ENCODE peak calls at places on chromosomes 2 and 18, in five cellular contexts. E, N, L, O and T are unnamed samples.

GRCh38 chr2:223735035-223735640 is 102.2 kb downstream of the AP1S3 start:
- DNase-seq in O (peak; percentile 27), E (no peak), L (no peak), N (no peak), T (no peak)

GRCh38 chr18:68172842-68173549 is 541.9 kb downstream of the TMX3 start:
- DNase-seq in N (peak; percentile 27), E (no peak), O (peak; percentile 49), L (no peak), T (peak; percentile 54)

GRCh38 chr18:40877096-40877495 is 1077.9 kb upstream of the PIK3C3 start:
- DNase-seq in N (no peak), L (no peak), E (no peak), O (no peak), T (no peak)

GRCh38 chr2:64652231-64653173 is 1.2 kb downstream of the SERTAD2 start:
- DNase-seq in N (peak; percentile 67), E (peak; percentile 72), O (no peak), L (no peak), T (peak; percentile 45)

GRCh38 chr18:23704806-23705205 is 15.6 kb downstream of the LAMA3 start:
- DNase-seq in N (no peak), L (no peak), E (no peak), O (no peak), T (no peak)

GRCh38 chr2:122830157-122830556 is 1074.7 kb downstream of the TSN start:
- DNase-seq in E (no peak), N (no peak), L (no peak), O (no peak), T (no peak)

GRCh38 chr2:1745171-1746023 is 1.1 kb upstream of the PXDN start:
- DNase-seq in O (peak; percentile 48), L (no peak), E (no peak), N (no peak), T (peak; percentile 10)

GRCh38 chr2:200778038-200778437 is 33.7 kb upstream of the BZW1 start:
- DNase-seq in L (no peak), N (no peak), E (no peak), O (no peak), T (no peak)

GRCh38 chr2:84741182-84741822 is 139.6 kb downstream of the TRABD2A start:
- DNase-seq in O (peak; percentile 66), N (peak; percentile 25), L (no peak), E (peak; percentile 24), T (peak; percentile 65)

GRCh38 chr2:46351388-46352141 is 54.4 kb downstream of the EPAS1 start:
- DNase-seq in O (no peak), N (no peak), L (no peak), E (no peak), T (peak; percentile 26)

GRCh38 chr2:223459328-223459939 is 142.7 kb downstream of the SCG2 start:
- DNase-seq in O (no peak), N (no peak), L (no peak), E (peak; percentile 6), T (no peak)

GRCh38 chr2:15363142-15363541 is 198.0 kb downstream of the NBAS start:
- DNase-seq in L (no peak), N (peak; percentile 17), E (no peak), O (no peak), T (no peak)

GRCh38 chr2:114027437-114027836 is 137.5 kb downstream of the ACTR3 start:
- DNase-seq in N (no peak), L (no peak), O (no peak), E (no peak), T (no peak)

GRCh38 chr2:183059561-183059960 is 19.0 kb upstream of the DUSP19 start:
- DNase-seq in E (peak; percentile 58), N (no peak), L (no peak), O (no peak), T (no peak)

GRCh38 chr2:3282056-3282998 is 95.3 kb downstream of the EIPR1 start:
- DNase-seq in L (no peak), O (no peak), N (no peak), E (no peak), T (no peak)

GRCh38 chr2:24827321-24828261 is 34.4 kb downstream of the CENPO start:
- DNase-seq in L (peak; percentile 24), N (peak; percentile 84), O (peak; percentile 81), E (peak; percentile 88), T (peak; percentile 89)

GRCh38 chr18:42178381-42179080 is 223.5 kb downstream of the PIK3C3 start:
- DNase-seq in L (no peak), O (no peak), N (no peak), E (no peak), T (no peak)

GRCh38 chr2:9276901-9277455 is 70.4 kb downstream of the ASAP2 start:
- DNase-seq in O (no peak), E (no peak), L (no peak), N (no peak), T (no peak)

GRCh38 chr2:40625849-40626248 is 174.0 kb upstream of the SLC8A1 start:
- DNase-seq in O (no peak), E (no peak), N (no peak), L (no peak), T (no peak)

GRCh38 chr2:64015386-64015785 is 3.8 kb downstream of the VPS54 start:
- DNase-seq in L (no peak), N (no peak), O (no peak), E (no peak), T (no peak)

GRCh38 chr2:183229386-183229785 is 105.1 kb downstream of the NUP35 start:
- DNase-seq in E (no peak), L (no peak), O (no peak), N (no peak), T (no peak)

GRCh38 chr18:22447770-22448169 is 30.1 kb upstream of the CTAGE1 start:
- DNase-seq in N (no peak), L (no peak), O (no peak), E (no peak), T (no peak)

GRCh38 chr2:203688798-203689197 is 17.6 kb upstream of the CD28 start:
- DNase-seq in L (peak; percentile 68), E (no peak), O (no peak), N (no peak), T (no peak)

GRCh38 chr18:61992285-61992684 is 99.5 kb upstream of the RNF152 start:
- DNase-seq in O (no peak), L (no peak), N (peak; percentile 13), E (no peak), T (no peak)

GRCh38 chr2:86417961-86418360 is 23.2 kb upstream of the KDM3A start:
- DNase-seq in L (no peak), N (no peak), O (no peak), E (no peak), T (no peak)

GRCh38 chr2:25981596-25982272 is 563 bp downstream of the KIF3C start:
- DNase-seq in N (no peak), L (no peak), E (peak; percentile 58), O (peak; percentile 54), T (peak; percentile 54)
- TF ChIP-seq MAX in N (no peak), L (no peak), E (no peak), O (no peak), T (peak; percentile 30)

GRCh38 chr2:177758591-177759371 is 313.8 kb downstream of the PDE11A start:
- DNase-seq in L (no peak), E (peak; percentile 82), N (peak; percentile 16), O (peak; percentile 62), T (peak; percentile 42)

GRCh38 chr2:177754476-177754873 is 318.1 kb downstream of the PDE11A start:
- DNase-seq in N (no peak), O (no peak), E (peak; percentile 65), L (no peak), T (no peak)

GRCh38 chr2:177748360-177748759 is 324.2 kb downstream of the PDE11A start:
- DNase-seq in L (no peak), O (no peak), N (no peak), E (no peak), T (no peak)

GRCh38 chr2:177756346-177756745 is 316.2 kb downstream of the PDE11A start:
- DNase-seq in N (no peak), E (no peak), O (no peak), L (no peak), T (no peak)

DNA sequence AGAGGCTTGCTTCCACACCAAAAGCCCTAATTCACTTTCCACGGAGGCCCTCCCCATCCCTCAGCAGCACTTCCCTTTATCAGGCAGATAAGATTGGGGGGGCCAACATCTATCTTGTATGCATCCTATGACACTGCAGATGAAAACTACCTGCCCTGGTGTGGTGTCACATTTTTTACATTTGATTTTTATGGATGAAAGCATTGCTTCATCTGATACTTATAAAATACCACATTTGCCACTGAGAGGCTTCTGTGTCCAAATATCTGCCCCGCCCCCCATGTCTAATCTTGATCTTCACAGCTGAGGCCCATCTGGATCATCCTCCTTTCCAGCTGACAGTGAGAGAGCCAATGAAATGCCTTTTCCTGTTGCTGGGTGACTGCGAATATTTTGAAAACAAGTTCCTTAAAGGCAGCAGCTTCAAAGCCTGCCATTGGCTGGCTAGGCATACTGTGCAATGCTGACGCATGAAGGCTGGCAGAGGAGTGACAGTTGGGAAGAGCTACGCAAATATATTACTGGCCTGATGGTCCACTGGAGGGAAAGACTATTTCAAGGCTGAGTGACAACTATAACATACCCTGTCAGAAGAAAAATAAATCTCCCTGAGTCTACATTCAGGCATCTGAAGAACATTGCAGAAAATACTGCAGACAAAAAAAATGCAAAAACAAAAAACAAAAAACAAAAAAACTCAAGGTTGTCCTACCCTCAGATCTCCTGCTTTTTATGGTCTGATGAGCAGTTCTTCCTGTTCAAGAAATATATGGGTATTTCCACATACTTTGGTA is 318.7 kb downstream of the PDE11A start:
- DNase-seq in L (no peak), E (peak; percentile 87), O (no peak), N (no peak), T (peak; percentile 31)
- TF ChIP-seq CREB1 in L (no peak), E (peak; percentile 82), O (no peak), N (no peak), T (no peak)

GRCh38 chr2:216731465-216731864 is 36.1 kb upstream of the IGFBP5 start:
- DNase-seq in O (no peak), L (no peak), E (no peak), N (no peak), T (no peak)

GRCh38 chr2:216732334-216732733 is 37.0 kb upstream of the IGFBP5 start:
- DNase-seq in N (no peak), L (no peak), O (no peak), E (no peak), T (no peak)

GRCh38 chr2:216733046-216733445 is 37.7 kb upstream of the IGFBP5 start:
- DNase-seq in O (no peak), N (no peak), E (no peak), L (no peak), T (no peak)

GRCh38 chr2:216727346-216728122 is 32.2 kb upstream of the IGFBP5 start:
- DNase-seq in L (no peak), E (no peak), O (no peak), N (no peak), T (no peak)

GRCh38 chr2:216730871-216731270 is 35.5 kb upstream of the IGFBP5 start:
- DNase-seq in E (no peak), O (no peak), L (no peak), N (no peak), T (no peak)
- TF ChIP-seq MAX in E (no peak), O (no peak), L (no peak), N (no peak), T (no peak)

DNA sequence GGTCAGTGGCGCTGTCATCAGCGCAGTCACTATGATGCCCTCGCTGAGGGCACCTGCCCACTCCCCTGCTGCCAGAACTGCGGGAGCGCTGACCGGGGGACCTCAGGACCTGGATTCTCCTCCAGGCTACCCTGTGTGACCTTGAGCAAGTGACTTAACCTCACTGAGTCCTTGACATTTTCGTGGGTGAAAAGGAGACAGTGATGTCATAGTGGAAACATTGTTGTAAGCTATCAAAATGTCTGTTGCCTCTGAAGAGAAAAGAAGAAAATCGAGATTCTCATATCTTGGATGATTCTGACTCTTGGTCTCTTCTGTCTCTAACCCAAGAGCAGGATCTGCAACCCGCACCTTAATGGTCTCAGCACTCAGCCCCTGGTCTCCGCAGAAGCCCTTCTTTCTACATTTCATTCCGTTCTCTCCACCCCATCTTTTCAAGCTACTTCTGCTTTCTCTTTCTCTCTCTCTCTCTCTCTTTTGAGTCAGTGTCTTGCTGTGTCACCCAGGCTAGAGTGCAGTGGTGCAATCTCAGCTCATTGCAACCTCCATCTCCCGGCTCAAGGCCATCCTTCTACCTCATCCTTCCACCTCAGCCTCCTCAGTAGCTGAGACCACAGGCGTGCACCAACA is 987 bp upstream of the TUBA4A start:
- DNase-seq in N (no peak), L (no peak), E (no peak), O (no peak), T (no peak)
- TF ChIP-seq CREB1 in N (peak; percentile 65), L (peak; percentile 37), E (no peak), O (no peak), T (no peak)